ENCODE peak calls at places on chromosomes 2 and 18, in seven cellular contexts. Z, G, X, K, C, O and F are unnamed samples.

GRCh38 chr2:108911401-108911800 is 77.6 kb downstream of the EDAR start:
- DNase-seq in Z (no peak), G (no peak), X (no peak), K (no peak), C (no peak), O (no peak), F (no peak)

GRCh38 chr2:165109915-165110314 is 93.9 kb downstream of the SCN3A start:
- DNase-seq in Z (no peak), G (no peak), X (no peak), K (no peak), C (no peak), O (no peak), F (no peak)

GRCh38 chr18:8721094-8721669 is 15.8 kb downstream of the MTCL1 start:
- DNase-seq in Z (no peak), G (no peak), X (no peak), K (no peak), C (peak), O (no peak), F (no peak)

GRCh38 chr2:230256735-230257332 is 31.3 kb downstream of the SP140 start:
- DNase-seq in Z (no peak), G (no peak), X (no peak), K (no peak), C (no peak), O (no peak), F (no peak)

GRCh38 chr2:66539452-66539851 is 104.5 kb downstream of the MEIS1 start:
- DNase-seq in Z (peak), G (no peak), X (no peak), K (peak), C (no peak), O (no peak), F (no peak)

GRCh38 chr18:39341106-39341505 is 1775.5 kb upstream of the CELF4 start:
- DNase-seq in Z (no peak), G (no peak), X (no peak), K (no peak), C (no peak), O (no peak), F (no peak)

GRCh38 chr2:10400568-10400977 is 47.6 kb downstream of the ODC1 start:
- DNase-seq in Z (no peak), G (no peak), X (no peak), K (peak), C (no peak), O (no peak), F (peak)

GRCh38 chr2:37742286-37742685 is 70.8 kb upstream of the CDC42EP3 start:
- DNase-seq in Z (peak), G (no peak), X (no peak), K (peak), C (no peak), O (no peak), F (no peak)

GRCh38 chr18:74316257-74317180 is 880 bp downstream of the C18orf63 start:
- DNase-seq in Z (peak), G (no peak), X (peak), K (peak), C (peak), O (no peak), F (no peak)

GRCh38 chr2:149161481-149162225 is 123.2 kb downstream of the LYPD6B start:
- DNase-seq in Z (no peak), G (no peak), X (no peak), K (no peak), C (no peak), O (no peak), F (no peak)

GRCh38 chr2:191478754-191479679 is 198.9 kb upstream of the NABP1 start:
- DNase-seq in Z (peak), G (no peak), X (no peak), K (no peak), C (peak), O (no peak), F (no peak)

GRCh38 chr2:156189143-156189542 is 143.4 kb downstream of the NR4A2 start:
- DNase-seq in Z (no peak), G (no peak), X (no peak), K (no peak), C (no peak), O (no peak), F (no peak)

GRCh38 chr2:217459675-217460405 is 543.0 kb downstream of the TNS1 start:
- DNase-seq in Z (peak), G (no peak), X (no peak), K (no peak), C (no peak), O (no peak), F (no peak)